ENCODE peak calls at places on chromosomes 5 and 9, in eight cellular contexts. M is kidney epithelial cell, K is heart left ventricle, Q is gastrocnemius medialis, A is fibroblast of mammary gland, P is neural progenitor cell, J is HCT116, H is PC-3. O is an unnamed sample.

GRCh38 chr5:60842859-60843692 is 993 bp downstream of the ELOVL7 start:
- DNase-seq in M (no peak), K (no peak), Q (no peak), A (no peak), P (peak; percentile 24), J (no peak), H (no peak), O (peak; percentile 18)

GRCh38 chr5:178590924-178591423 is 781 bp upstream of the COL23A1 start:
- DNase-seq in M (no peak), K (peak; percentile 44), Q (peak; percentile 74), A (no peak), P (no peak), J (no peak), H (no peak), O (peak; percentile 91)

GRCh38 chr9:134545213-134546211 is 96.1 kb upstream of the COL5A1 start:
- DNase-seq in M (no peak), K (no peak), Q (no peak), A (peak; percentile 80), P (no peak), J (no peak), H (no peak), O (no peak)

GRCh38 chr9:127049044-127049443 is 73.4 kb downstream of the ANGPTL2 start:
- DNase-seq in M (peak; percentile 62), K (peak; percentile 45), Q (no peak), A (peak; percentile 97), P (no peak), J (no peak), H (peak; percentile 92), O (peak; percentile 96)

GRCh38 chr5:154395407-154396106 is 50.2 kb upstream of the SAP30L start:
- DNase-seq in M (no peak), K (peak; percentile 40), Q (peak; percentile 10), A (no peak), P (no peak), J (no peak), H (peak; percentile 59), O (peak; percentile 89)

GRCh38 chr5:129003232-129003631 is 37.9 kb downstream of the SLC27A6 start:
- DNase-seq in M (peak; percentile 19), K (no peak), Q (no peak), A (no peak), P (peak; percentile 23), J (no peak), H (peak; percentile 10), O (peak; percentile 58)

GRCh38 chr9:107707419-107707837 is 217.9 kb upstream of the KLF4 start:
- DNase-seq in M (peak; percentile 88), K (no peak), Q (no peak), A (peak; percentile 100), P (no peak), J (no peak), H (no peak), O (peak; percentile 43)

GRCh38 chr5:65837139-65837538 is 89.2 kb upstream of the ERBIN start:
- DNase-seq in M (no peak), K (no peak), Q (no peak), A (peak; percentile 80), P (no peak), J (no peak), H (peak; percentile 38), O (peak; percentile 83)

GRCh38 chr5:32156635-32157034 is 17.5 kb downstream of the GOLPH3 start:
- DNase-seq in M (no peak), K (no peak), Q (no peak), A (no peak), P (peak; percentile 25), J (no peak), H (no peak), O (no peak)

GRCh38 chr9:91001146-91001611 is 199.6 kb downstream of the SYK start:
- DNase-seq in M (peak; percentile 81), K (no peak), Q (no peak), A (peak; percentile 79), P (no peak), J (peak; percentile 85), H (peak; percentile 91), O (peak; percentile 99)

GRCh38 chr5:1158647-1159340 is 42.6 kb upstream of the SLC6A19 start:
- DNase-seq in M (no peak), K (no peak), Q (no peak), A (no peak), P (no peak), J (no peak), H (no peak), O (no peak)

GRCh38 chr5:58294598-58295298 is 165.1 kb downstream of the PLK2 start:
- DNase-seq in M (no peak), K (no peak), Q (no peak), A (peak; percentile 48), P (no peak), J (no peak), H (peak; percentile 57), O (peak; percentile 88)

GRCh38 chr9:112753725-112754124 is 3.2 kb downstream of the SNX30 start:
- DNase-seq in M (no peak), K (no peak), Q (no peak), A (peak; percentile 87), P (no peak), J (peak; percentile 36), H (peak; percentile 77), O (peak; percentile 77)

GRCh38 chr9:38263534-38263933 is 129.0 kb upstream of the ALDH1B1 start:
- DNase-seq in M (no peak), K (no peak), Q (no peak), A (peak; percentile 38), P (peak; percentile 56), J (peak; percentile 7), H (peak; percentile 52), O (peak; percentile 56)

GRCh38 chr5:128213340-128213739 is 129.8 kb downstream of the SLC12A2 start:
- DNase-seq in M (no peak), K (peak; percentile 44), Q (no peak), A (peak; percentile 81), P (peak; percentile 80), J (peak; percentile 61), H (peak; percentile 84), O (peak; percentile 65)

DNA sequence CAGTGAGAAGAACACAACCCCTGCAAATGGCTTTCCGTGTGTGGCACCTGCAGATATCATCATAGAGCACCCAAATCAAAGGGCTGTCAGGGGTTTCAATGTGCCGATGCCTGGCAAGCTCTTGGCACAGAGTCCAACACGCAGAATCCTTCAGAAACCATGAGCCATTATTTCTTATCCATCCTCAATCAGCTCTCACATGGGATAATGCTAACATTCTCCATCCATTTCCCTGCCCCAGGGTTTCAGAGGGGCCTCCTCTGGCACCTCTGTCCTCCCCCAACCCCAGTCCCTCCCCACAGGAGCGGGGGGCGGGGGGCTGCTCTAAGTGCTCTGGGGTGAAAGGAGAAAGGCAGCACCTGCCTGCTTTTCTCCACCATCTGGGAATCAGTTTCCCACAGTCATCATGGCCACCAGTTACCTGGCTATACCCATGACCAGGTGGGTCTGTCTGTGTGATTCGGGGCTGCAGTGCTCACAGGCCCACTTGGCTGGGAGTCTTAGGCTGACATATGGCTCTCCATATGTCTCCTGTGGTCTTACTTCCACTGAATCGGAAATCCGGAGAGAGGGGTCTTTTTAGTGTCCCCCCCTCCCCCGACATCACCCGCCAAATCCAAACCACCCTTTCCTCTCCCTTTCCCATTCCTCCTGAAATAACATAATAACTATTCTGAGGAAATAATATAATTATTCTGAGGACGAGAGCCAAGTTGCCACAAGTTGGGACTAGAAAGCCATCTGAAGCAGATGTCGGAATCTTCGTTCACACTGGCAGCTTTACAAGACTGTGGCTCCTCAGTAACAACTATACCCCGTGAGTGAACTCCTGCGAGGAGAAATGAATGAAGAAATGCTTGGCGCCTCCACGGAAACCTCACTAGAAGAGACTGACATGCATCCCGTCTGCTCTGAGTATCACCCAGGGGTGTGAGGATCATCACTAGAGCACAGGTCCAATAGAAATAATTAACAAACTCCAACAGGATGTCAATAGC is 143.5 kb downstream of the MYO10 start:
- DNase-seq in M (no peak), K (no peak), Q (no peak), A (no peak), P (no peak), J (no peak), H (no peak), O (no peak)
- TF ChIP-seq CTCF in M (no peak), K (no peak), Q (no peak), A (no peak), P (no peak), J (no peak), H (no peak), O (no peak)

GRCh38 chr9:128636024-128636390 is 20.6 kb downstream of the DYNC2I2 start:
- DNase-seq in M (no peak), K (peak; percentile 67), Q (peak; percentile 50), A (no peak), P (peak; percentile 48), J (no peak), H (peak; percentile 74), O (no peak)
- TF ChIP-seq CTCF in M (peak; percentile 46), K (peak; percentile 34), Q (no peak), A (no peak), P (peak; percentile 29), J (peak; percentile 55), H (peak; percentile 42), O (peak; percentile 51)

GRCh38 chr5:44603496-44604272 is 205.1 kb upstream of the MRPS30 start:
- DNase-seq in M (no peak), K (no peak), Q (no peak), A (peak; percentile 13), P (peak; percentile 30), J (peak; percentile 0), H (peak; percentile 13), O (no peak)
- TF ChIP-seq CTCF in M (no peak), K (no peak), Q (no peak), A (no peak), P (peak; percentile 54), J (peak; percentile 34), H (peak; percentile 29), O (no peak)

DNA sequence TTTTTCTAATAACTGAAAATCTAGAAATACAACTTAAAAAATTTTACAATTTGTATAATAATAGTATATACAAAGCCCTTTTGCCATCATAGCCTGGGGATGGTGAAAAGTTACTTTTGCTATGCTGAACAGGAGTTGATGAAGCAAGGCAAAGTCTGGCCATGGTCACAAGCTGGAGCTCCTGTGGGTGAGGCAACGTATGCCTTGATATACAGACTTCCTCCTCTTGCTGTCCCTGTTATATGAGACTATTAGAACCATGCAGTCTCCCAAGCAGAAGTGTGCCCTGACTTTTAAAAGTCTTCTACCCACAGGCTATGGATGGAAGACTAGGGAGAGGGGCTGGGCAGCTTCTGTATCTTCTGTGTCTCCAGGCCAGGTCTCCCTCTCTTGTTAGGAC is 15.7 kb downstream of the FAM151B start:
- DNase-seq in M (no peak), K (no peak), Q (no peak), A (no peak), P (no peak), J (no peak), H (no peak), O (no peak)
- TF ChIP-seq CTCF in M (no peak), K (no peak), Q (no peak), A (no peak), P (no peak), J (no peak), H (no peak), O (no peak)

GRCh38 chr5:41539454-41539853 is 29.1 kb upstream of the PLCXD3 start:
- DNase-seq in M (no peak), K (no peak), Q (no peak), A (peak; percentile 2), P (no peak), J (no peak), H (no peak), O (no peak)
- TF ChIP-seq CTCF in M (no peak), K (peak; percentile 18), Q (no peak), A (no peak), P (no peak), J (no peak), H (no peak), O (no peak)

GRCh38 chr5:38783011-38783551 is 62.7 kb upstream of the OSMR start:
- DNase-seq in M (peak; percentile 100), K (no peak), Q (peak; percentile 46), A (peak; percentile 96), P (no peak), J (no peak), H (peak; percentile 96), O (peak; percentile 46)
- TF ChIP-seq CTCF in M (no peak), K (no peak), Q (no peak), A (peak; percentile 18), P (no peak), J (no peak), H (no peak), O (no peak)